ENCODE peak calls at places on chromosome 15, in five cellular contexts. Z, D, P, O and K are unnamed samples.
A peak's percentile ranks its signal among the peaks of the same experiment; 100 is the strongest.

GRCh38 chr15:78088773-78089080 is 3.6 kb upstream of the SH2D7 start:
- DNase-seq in Z (no peak), D (peak; percentile 67), P (no peak), O (no peak), K (no peak)

GRCh38 chr15:66131200-66131599 is 122.3 kb downstream of the MEGF11 start:
- DNase-seq in O (no peak), P (no peak), Z (no peak), D (peak; percentile 62), K (no peak)

GRCh38 chr15:92623435-92623834 is 32.1 kb downstream of the FAM174B start:
- DNase-seq in O (peak; percentile 54), Z (no peak), P (no peak), D (no peak), K (no peak)

GRCh38 chr15:101043011-101043410 is 123.9 kb downstream of the LRRK1 start:
- DNase-seq in Z (no peak), D (peak; percentile 23), P (no peak), O (peak; percentile 27), K (no peak)

GRCh38 chr15:50137330-50137761 is 18.3 kb upstream of the ATP8B4 start:
- DNase-seq in D (no peak), P (peak; percentile 41), O (no peak), Z (peak; percentile 71), K (peak; percentile 91)

GRCh38 chr15:31571676-31572075 is 245.0 kb downstream of the KLF13 start:
- DNase-seq in D (no peak), O (no peak), P (peak; percentile 10), Z (no peak), K (no peak)

GRCh38 chr15:70301396-70301795 is 203.7 kb upstream of the TLE3 start:
- DNase-seq in P (no peak), D (peak; percentile 47), O (no peak), Z (no peak), K (no peak)

GRCh38 chr15:99347609-99348008 is 96.3 kb downstream of the LRRC28 start:
- DNase-seq in O (no peak), Z (peak; percentile 13), P (peak; percentile 4), D (no peak), K (no peak)

GRCh38 chr15:41967506-41968206 is 4.7 kb downstream of the EHD4 start:
- DNase-seq in P (peak; percentile 70), Z (peak; percentile 73), D (peak; percentile 27), O (peak; percentile 67), K (peak; percentile 51)

GRCh38 chr15:67456677-67457529 is 64.0 kb upstream of the C15orf61 start:
- DNase-seq in O (peak; percentile 85), P (peak; percentile 70), Z (peak; percentile 70), D (peak; percentile 90), K (peak; percentile 58)

GRCh38 chr15:85073556-85074194 is 92.0 kb downstream of the PDE8A start:
- DNase-seq in Z (no peak), D (no peak), P (no peak), O (no peak), K (no peak)

GRCh38 chr15:95880630-95881029 is 449.9 kb upstream of the NR2F2 start:
- DNase-seq in Z (no peak), D (no peak), O (no peak), P (no peak), K (no peak)

GRCh38 chr15:40054746-40055575 is 16.0 kb upstream of the SRP14 start:
- DNase-seq in Z (no peak), P (no peak), D (peak; percentile 84), O (no peak), K (peak; percentile 78)

GRCh38 chr15:72782274-72782992 is 1.1 kb downstream of the ADPGK start:
- DNase-seq in O (no peak), P (no peak), D (no peak), Z (no peak), K (no peak)

GRCh38 chr15:85748729-85749128 is 46.0 kb downstream of the KLHL25 start:
- DNase-seq in D (peak; percentile 24), Z (no peak), O (peak; percentile 61), P (no peak), K (no peak)

GRCh38 chr15:99536422-99537033 is 29.3 kb upstream of the MEF2A start:
- DNase-seq in P (peak; percentile 50), O (peak; percentile 76), Z (peak; percentile 68), D (no peak), K (peak; percentile 83)

GRCh38 chr15:51129513-51130197 is 34.9 kb upstream of the TNFAIP8L3 start:
- DNase-seq in D (no peak), O (no peak), Z (no peak), P (no peak), K (no peak)

GRCh38 chr15:73941044-73941443 is 14.8 kb downstream of the LOXL1 start:
- DNase-seq in O (no peak), Z (peak; percentile 91), D (no peak), P (peak; percentile 84), K (peak; percentile 93)

GRCh38 chr15:67827561-67828378 is 2.5 kb downstream of the SKOR1 start:
- DNase-seq in Z (no peak), D (no peak), P (no peak), O (no peak), K (no peak)

GRCh38 chr15:98599911-98600685 is 48.2 kb upstream of the IGF1R start:
- DNase-seq in O (no peak), D (no peak), Z (peak; percentile 77), P (peak; percentile 79), K (peak; percentile 73)

GRCh38 chr15:42491540-42492225 is 742 bp upstream of the ZNF106 start:
- DNase-seq in O (no peak), Z (peak; percentile 69), D (no peak), P (peak; percentile 68), K (peak; percentile 54)

GRCh38 chr15:78507831-78508160 is 419 bp downstream of the HYKK start:
- DNase-seq in P (no peak), D (no peak), Z (no peak), O (no peak), K (no peak)

GRCh38 chr15:78317145-78317836 is 17.9 kb upstream of the SKIC8 start:
- DNase-seq in Z (peak; percentile 13), P (no peak), D (peak; percentile 33), O (no peak), K (peak; percentile 38)

GRCh38 chr15:29727871-29728270 is 94.4 kb downstream of the TJP1 start:
- DNase-seq in Z (no peak), D (no peak), O (no peak), P (peak; percentile 12), K (no peak)

GRCh38 chr15:49742381-49742780 is 121.5 kb downstream of the DTWD1 start:
- DNase-seq in Z (no peak), P (no peak), O (no peak), D (no peak), K (no peak)

GRCh38 chr15:74790080-74790916 is 8.4 kb downstream of the CSK start:
- DNase-seq in Z (peak; percentile 69), D (peak; percentile 61), O (no peak), P (peak; percentile 82), K (peak; percentile 77)

GRCh38 chr15:32657198-32657886 is 15.8 kb downstream of the SCG5 start:
- DNase-seq in D (peak; percentile 70), Z (no peak), O (no peak), P (no peak), K (no peak)

GRCh38 chr15:71515375-71516186 is 294.8 kb upstream of the NR2E3 start:
- DNase-seq in P (no peak), O (no peak), Z (no peak), D (no peak), K (no peak)

GRCh38 chr15:28098766-28099554 is at the start of gene OCA2:
- DNase-seq in P (peak; percentile 47), Z (peak; percentile 25), D (peak; percentile 61), O (no peak), K (peak; percentile 52)
- TF ChIP-seq CTCF in P (peak; percentile 27), Z (peak; percentile 11), D (no peak), O (no peak), K (peak; percentile 24)

GRCh38 chr15:89839424-89839823 is 24.8 kb upstream of the ANPEP start:
- DNase-seq in D (no peak), O (no peak), P (no peak), Z (no peak), K (no peak)

GRCh38 chr15:89837134-89837829 is 22.6 kb upstream of the ANPEP start:
- DNase-seq in D (no peak), O (no peak), P (peak; percentile 66), Z (peak; percentile 55), K (peak; percentile 50)

GRCh38 chr15:89835190-89835564 is 20.5 kb upstream of the ANPEP start:
- DNase-seq in O (no peak), Z (no peak), D (no peak), P (no peak), K (no peak)

GRCh38 chr15:89836255-89837133 is 21.8 kb upstream of the ANPEP start:
- DNase-seq in D (no peak), Z (peak; percentile 95), O (no peak), P (peak; percentile 97), K (peak; percentile 91)

GRCh38 chr15:89837830-89838178 is 23.2 kb upstream of the ANPEP start:
- DNase-seq in O (no peak), D (no peak), P (no peak), Z (no peak), K (no peak)
- H3K4me3 ChIP-seq in O (no peak overlapping the region), D (no peak overlapping the region), P (no peak overlapping the region), Z (no peak overlapping the region), K (no peak overlapping the region)

GRCh38 chr15:91142097-91142744 is 42.2 kb downstream of the SV2B start:
- DNase-seq in D (no peak), Z (peak; percentile 3), P (peak; percentile 1), O (no peak), K (peak; percentile 1)
- TF ChIP-seq CTCF in D (no peak), Z (peak; percentile 26), P (no peak), O (peak; percentile 30), K (peak; percentile 29)

DNA sequence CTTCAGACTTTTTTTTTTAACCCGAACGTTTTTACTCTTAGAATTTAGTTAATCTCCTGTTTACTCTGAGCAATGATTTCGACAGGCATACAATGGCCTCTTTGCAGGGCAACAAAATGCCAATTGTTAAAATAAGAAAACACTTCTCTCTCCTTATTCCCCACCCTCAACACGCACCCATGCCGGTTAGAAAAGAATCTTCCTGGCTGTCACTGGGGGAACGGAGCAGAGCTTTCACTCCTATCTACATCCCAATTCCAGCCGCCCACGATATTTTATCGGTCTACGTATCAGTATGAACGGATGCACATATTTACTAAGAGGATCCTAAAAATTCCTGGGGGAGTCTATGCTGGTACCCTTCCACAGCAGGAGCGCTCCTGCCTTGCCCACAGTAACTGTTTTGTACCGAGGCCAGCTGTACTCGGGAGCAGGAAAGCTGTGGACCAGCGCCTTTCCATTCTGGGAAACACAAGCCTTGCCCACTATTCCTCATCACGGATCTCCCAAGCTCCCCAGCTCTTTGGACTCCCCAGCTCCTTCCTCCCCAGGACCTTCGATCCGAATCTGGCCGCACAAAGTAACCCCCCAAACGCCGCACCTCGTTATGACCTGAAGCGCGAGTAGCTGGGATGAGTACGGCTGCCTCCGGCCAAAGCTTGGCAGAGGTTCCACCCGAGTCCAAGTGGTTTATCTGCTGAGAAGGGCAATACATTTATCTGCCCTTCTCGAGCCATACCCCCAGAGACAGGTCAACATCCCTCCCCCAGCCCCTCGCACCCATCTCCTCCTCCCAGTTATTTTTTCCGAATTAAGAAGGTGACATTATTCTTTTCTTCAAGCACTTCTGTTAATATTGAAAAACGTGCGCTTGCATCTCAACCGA is 2.2 kb upstream of the FOXB1 start:
- DNase-seq in O (no peak), D (no peak), Z (no peak), P (no peak), K (no peak)
- H3K4me3 ChIP-seq in O (no peak overlapping the region), D (no peak overlapping the region), Z (no peak overlapping the region), P (no peak overlapping the region), K (no peak overlapping the region)

GRCh38 chr15:55564347-55565145 is 23.6 kb downstream of the PYGO1 start:
- DNase-seq in P (no peak), Z (no peak), O (no peak), D (no peak), K (no peak)
- TF ChIP-seq CTCF in P (no peak), Z (peak; percentile 11), O (no peak), D (no peak), K (peak; percentile 15)

GRCh38 chr15:52783929-52784798 is 6.0 kb downstream of the ONECUT1 start:
- DNase-seq in O (peak; percentile 57), D (no peak), Z (no peak), P (peak; percentile 27), K (no peak)
- H3K4me3 ChIP-seq in O (no peak overlapping the region), D (no peak overlapping the region), Z (no peak overlapping the region), P (no peak overlapping the region), K (no peak overlapping the region)